ENCODE peak calls at places on chromosomes 12 and 14, in four cellular contexts. C, D, L and W are unnamed samples.

GRCh38 chr12:50598321-50598862 is 93.6 kb downstream of the DIP2B start:
- DNase-seq in C (no peak), D (peak; percentile 50), L (no peak), W (no peak)

GRCh38 chr12:58540480-58541299 is 379.6 kb downstream of the LRIG3 start:
- DNase-seq in C (no peak), D (peak; percentile 88), L (no peak), W (peak; percentile 77)

GRCh38 chr12:69388371-69388770 is 28.8 kb downstream of the YEATS4 start:
- DNase-seq in C (no peak), D (peak; percentile 77), L (no peak), W (peak; percentile 35)

GRCh38 chr12:15956413-15957185 is 45.5 kb downstream of the DERA start:
- DNase-seq in C (no peak), D (no peak), L (no peak), W (no peak)

GRCh38 chr14:76769636-76770292 is 8.5 kb downstream of the VASH1 start:
- DNase-seq in C (no peak), D (no peak), L (no peak), W (no peak)

GRCh38 chr14:61581340-61581739 is 114.0 kb upstream of the HIF1A start:
- DNase-seq in C (no peak), D (no peak), L (no peak), W (no peak)

GRCh38 chr12:55738113-55739024 is 4.6 kb upstream of the GDF11 start:
- DNase-seq in C (peak; percentile 67), D (peak; percentile 71), L (no peak), W (peak; percentile 89)

GRCh38 chr12:47808574-47809380 is 10.9 kb downstream of the HDAC7 start:
- DNase-seq in C (no peak), D (no peak), L (no peak), W (no peak)

GRCh38 chr14:79534703-79535353 is 676.5 kb downstream of the DIO2 start:
- DNase-seq in C (no peak), D (no peak), L (no peak), W (no peak)

GRCh38 chr14:49972840-49973239 is 80.0 kb downstream of the ARF6 start:
- DNase-seq in C (no peak), D (peak; percentile 83), L (no peak), W (no peak)

GRCh38 chr12:111446044-111446581 is 40.4 kb downstream of the SH2B3 start:
- DNase-seq in C (no peak), D (peak; percentile 56), L (no peak), W (no peak)

GRCh38 chr14:77006127-77006526 is 22.4 kb downstream of the IRF2BPL start:
- DNase-seq in C (no peak), D (no peak), L (no peak), W (no peak)

GRCh38 chr14:97379091-97379531 is 581.9 kb downstream of the VRK1 start:
- DNase-seq in C (peak; percentile 10), D (no peak), L (no peak), W (no peak)

GRCh38 chr14:64891173-64891838 is 11.6 kb upstream of the SPTB start:
- DNase-seq in C (no peak), D (no peak), L (no peak), W (peak; percentile 89)

GRCh38 chr12:77938301-77938700 is 107.6 kb downstream of the NAV3 start:
- DNase-seq in C (no peak), D (no peak), L (no peak), W (no peak)

GRCh38 chr12:5499566-5500325 is 67.8 kb downstream of the NTF3 start:
- DNase-seq in C (no peak), D (peak; percentile 98), L (no peak), W (no peak)

GRCh38 chr14:102457491-102457890 is 52.1 kb downstream of the ANKRD9 start:
- DNase-seq in C (no peak), D (no peak), L (no peak), W (no peak)

GRCh38 chr12:108151505-108152178 is 22.6 kb downstream of the WSCD2 start:
- DNase-seq in C (no peak), D (no peak), L (no peak), W (no peak)

GRCh38 chr14:51957950-51958349 is 31.4 kb upstream of the RTRAF start:
- DNase-seq in C (no peak), D (peak; percentile 48), L (no peak), W (no peak)

GRCh38 chr12:106113446-106114083 is 25.2 kb downstream of the NUAK1 start:
- DNase-seq in C (no peak), D (peak; percentile 55), L (no peak), W (no peak)

GRCh38 chr14:35576260-35576659 is 42.3 kb downstream of the INSM2 start:
- DNase-seq in C (no peak), D (no peak), L (no peak), W (no peak)

GRCh38 chr12:29241821-29242591 is 92.9 kb downstream of the FAR2 start:
- DNase-seq in C (no peak), D (peak; percentile 80), L (no peak), W (peak; percentile 36)

GRCh38 chr14:68097727-68098126 is 278.1 kb downstream of the RAD51B start:
- DNase-seq in C (no peak), D (no peak), L (no peak), W (no peak)

GRCh38 chr12:57323402-57323801 is 72.4 kb upstream of the STAC3 start:
- DNase-seq in C (no peak), D (no peak), L (no peak), W (no peak)

GRCh38 chr12:104006929-104007328 is 41.3 kb downstream of the TDG start:
- DNase-seq in C (no peak), D (peak; percentile 66), L (no peak), W (no peak)

GRCh38 chr12:106600503-106600902 is 17.7 kb downstream of the RFX4 start:
- DNase-seq in C (no peak), D (no peak), L (no peak), W (no peak)

GRCh38 chr12:90851800-90852718 is 102.9 kb downstream of the CCER1 start:
- DNase-seq in C (no peak), D (no peak), L (no peak), W (no peak)

GRCh38 chr14:93759781-93760307 is 28.4 kb downstream of the PRIMA1 start:
- DNase-seq in C (no peak), D (no peak), L (no peak), W (peak; percentile 78)

GRCh38 chr14:73661872-73662271 is 17.1 kb downstream of the DNAL1 start:
- DNase-seq in C (no peak), D (peak; percentile 38), L (no peak), W (peak; percentile 48)

GRCh38 chr12:47032644-47033043 is 46.8 kb upstream of the PCED1B start:
- DNase-seq in C (no peak), D (peak; percentile 76), L (no peak), W (no peak)

GRCh38 chr12:5441497-5442236 is 9.8 kb downstream of the NTF3 start:
- DNase-seq in C (no peak), D (peak; percentile 95), L (no peak), W (no peak)

GRCh38 chr14:99320105-99320572 is 48.1 kb upstream of the BCL11B start:
- DNase-seq in C (peak; percentile 64), D (peak; percentile 24), L (peak; percentile 40), W (peak; percentile 94)

GRCh38 chr14:90522585-90523191 is 125.9 kb downstream of the CALM1 start:
- DNase-seq in C (no peak), D (no peak), L (no peak), W (peak; percentile 83)

GRCh38 chr12:52005903-52006703 is 643 bp upstream of the TAMALIN start:
- DNase-seq in C (no peak), D (no peak), L (no peak), W (no peak)

GRCh38 chr14:60805881-60806569 is 71.5 kb downstream of the MNAT1 start:
- DNase-seq in C (no peak), D (peak; percentile 42), L (no peak), W (no peak)

GRCh38 chr12:263574-263973 is 938 bp upstream of the SLC6A13 start:
- DNase-seq in C (no peak), D (no peak), L (no peak), W (no peak)

GRCh38 chr12:2170376-2170775 is 117.6 kb downstream of the CACNA1C start:
- DNase-seq in C (no peak), D (peak; percentile 61), L (no peak), W (no peak)

GRCh38 chr14:104277416-104278213 is 139.2 kb downstream of the KIF26A start:
- DNase-seq in C (no peak), D (no peak), L (no peak), W (no peak)

GRCh38 chr12:56206373-56207166 is 15.2 kb downstream of the RNF41 start:
- DNase-seq in C (peak; percentile 31), D (peak; percentile 52), L (no peak), W (no peak)